ENCODE peak calls at places on chromosome 20, in five cellular contexts. T is A549, J is HepG2, B is H1, D is endothelial cell of umbilical vein. M is an unnamed sample.

GRCh38 chr20:43936805-43937204 is 22.2 kb downstream of the TOX2 start:
- DNase-seq in T (no peak), J (no peak), B (no peak), D (no peak), M (no peak)

GRCh38 chr20:24765316-24766142 is 183.5 kb upstream of the CST7 start:
- DNase-seq in T (no peak), J (no peak), B (no peak), D (no peak), M (no peak)

GRCh38 chr20:61244213-61244612 is 7.8 kb upstream of the CDH4 start:
- DNase-seq in T (no peak), J (no peak), B (no peak), D (no peak), M (no peak)

GRCh38 chr20:36919715-36920333 is 31.7 kb downstream of the SAMHD1 start:
- DNase-seq in T (peak), J (peak), B (no peak), D (peak), M (no peak)

GRCh38 chr20:45406260-45407066 is 1.6 kb upstream of the DBNDD2 start:
- DNase-seq in T (no peak), J (no peak), B (no peak), D (peak), M (peak)

GRCh38 chr20:6504179-6504578 is 263.3 kb upstream of the BMP2 start:
- DNase-seq in T (no peak), J (no peak), B (no peak), D (no peak), M (no peak)

GRCh38 chr20:39899881-39900280 is 789.2 kb downstream of the MAFB start:
- DNase-seq in T (no peak), J (no peak), B (peak), D (no peak), M (no peak)

GRCh38 chr20:7359739-7360138 is 580.5 kb downstream of the HAO1 start:
- DNase-seq in T (no peak), J (no peak), B (no peak), D (no peak), M (no peak)

GRCh38 chr20:36754656-36755222 is 8.8 kb upstream of the NDRG3 start:
- DNase-seq in T (peak), J (peak), B (no peak), D (peak), M (peak)

GRCh38 chr20:62561182-62561581 is 81.1 kb upstream of the SLCO4A1 start:
- DNase-seq in T (no peak), J (no peak), B (no peak), D (no peak), M (no peak)
- TF ChIP-seq JUN in T (no peak), J (no peak), B (no peak), D (no peak), M (no peak)

GRCh38 chr20:10370091-10370887 is 63.7 kb downstream of the MKKS start:
- DNase-seq in T (peak), J (peak), B (no peak), D (no peak), M (no peak)
- TF ChIP-seq JUN in T (peak), J (no peak), B (no peak), D (no peak), M (no peak)

DNA sequence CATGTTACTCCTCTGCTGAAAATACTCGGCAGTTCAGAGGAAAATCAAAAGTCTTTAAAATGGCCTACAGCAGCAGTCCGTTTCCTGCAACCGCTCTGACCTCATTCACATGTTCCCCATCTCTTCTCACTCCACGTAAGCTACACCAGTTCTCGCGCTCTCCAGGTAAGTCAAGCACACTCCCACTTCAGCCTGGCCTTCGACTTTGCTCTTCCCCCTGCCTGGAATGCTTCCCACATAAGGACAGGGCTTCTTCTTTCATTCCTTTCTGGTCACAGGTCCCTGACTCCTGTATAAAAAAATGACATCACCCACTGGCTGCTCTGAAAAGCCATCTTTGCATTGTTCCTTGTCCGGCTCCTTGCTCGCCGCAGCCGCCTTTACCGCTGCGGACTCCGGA is 42.7 kb downstream of the MGME1 start:
- DNase-seq in T (no peak), J (peak), B (no peak), D (no peak), M (no peak)
- TF ChIP-seq JUN in T (no peak), J (no peak), B (no peak), D (no peak), M (no peak)

GRCh38 chr20:63633732-63634131 is 6.8 kb upstream of the GMEB2 start:
- DNase-seq in T (no peak), J (no peak), B (no peak), D (no peak), M (no peak)
- TF ChIP-seq JUN in T (no peak), J (no peak), B (no peak), D (no peak), M (no peak)

GRCh38 chr20:22908437-22908836 is 126.7 kb upstream of the SSTR4 start:
- DNase-seq in T (no peak), J (no peak), B (no peak), D (no peak), M (peak)
- TF ChIP-seq JUN in T (no peak), J (no peak), B (no peak), D (no peak), M (no peak)

M was measured in WTC11.